ENCODE peak calls at places on chromosomes 6 and 20, in eight cellular contexts. T, A, I, K, W, H, X and P are unnamed samples.

GRCh38 chr6:55255061-55255571 is 72.2 kb upstream of the GFRAL start:
- DNase-seq in A (no peak), X (no peak), K (no peak), T (no peak), I (no peak), H (no peak), W (no peak), P (no peak)

GRCh38 chr20:36214684-36215256 is 21.5 kb upstream of the AAR2 start:
- DNase-seq in I (peak), H (peak), X (peak), A (peak), K (peak), T (peak), W (peak), P (peak)

GRCh38 chr6:16494781-16495180 is 256.4 kb downstream of the GMPR start:
- DNase-seq in A (no peak), W (no peak), I (peak), H (no peak), K (peak), T (no peak), X (no peak), P (peak)

GRCh38 chr6:83514877-83515466 is 2.6 kb downstream of the PRSS35 start:
- DNase-seq in T (peak), X (peak), W (peak), A (peak), K (peak), H (peak), I (peak), P (peak)

GRCh38 chr6:137659871-137660270 is 165.7 kb upstream of the OLIG3 start:
- DNase-seq in H (no peak), X (no peak), T (no peak), I (no peak), K (no peak), A (no peak), W (no peak), P (no peak)

GRCh38 chr6:91704531-91704930 is 1117.7 kb upstream of the MAP3K7 start:
- DNase-seq in X (no peak), T (no peak), W (peak), A (no peak), H (no peak), K (peak), I (peak), P (no peak)

GRCh38 chr20:38127011-38127621 is 38.0 kb downstream of the TGM2 start:
- DNase-seq in H (no peak), K (peak), T (no peak), I (peak), X (no peak), A (peak), W (peak), P (no peak)

GRCh38 chr6:1949533-1949932 is 295.9 kb downstream of the GMDS start:
- DNase-seq in W (peak), A (no peak), X (no peak), H (no peak), K (peak), I (peak), T (no peak), P (no peak)

GRCh38 chr6:84912472-84913143 is 148.2 kb upstream of the TBX18 start:
- DNase-seq in W (no peak), H (no peak), T (no peak), X (no peak), K (no peak), I (no peak), A (no peak), P (no peak)

GRCh38 chr6:78465042-78465634 is 402.2 kb upstream of the IRAK1BP1 start:
- DNase-seq in K (no peak), I (no peak), T (no peak), H (no peak), A (no peak), X (no peak), W (no peak), P (no peak)

GRCh38 chr6:84671188-84671587 is 93.2 kb downstream of the TBX18 start:
- DNase-seq in H (peak), A (no peak), W (no peak), X (no peak), K (no peak), I (peak), T (no peak), P (no peak)

GRCh38 chr20:14729390-14729789 is 392.0 kb upstream of the FLRT3 start:
- DNase-seq in T (no peak), H (no peak), A (no peak), I (no peak), X (no peak), W (no peak), K (no peak), P (no peak)

GRCh38 chr6:99189823-99190721 is 159.4 kb downstream of the FAXC start:
- DNase-seq in I (no peak), T (peak), H (no peak), K (no peak), A (no peak), X (no peak), W (no peak), P (no peak)

GRCh38 chr20:11921326-11921725 is 3.6 kb downstream of the BTBD3 start:
- DNase-seq in X (no peak), W (peak), T (no peak), A (no peak), I (no peak), H (no peak), K (no peak), P (no peak)

GRCh38 chr20:41540916-41541315 is 77.3 kb downstream of the CHD6 start:
- DNase-seq in W (no peak), H (no peak), A (no peak), I (no peak), T (no peak), K (no peak), X (no peak), P (no peak)

GRCh38 chr20:23048283-23049200 is 930 bp downstream of the THBD start:
- DNase-seq in I (peak), T (no peak), A (peak), X (no peak), K (peak), H (peak), W (peak), P (peak)

GRCh38 chr20:23049201-23049932 is at the start of gene THBD:
- DNase-seq in I (peak), A (peak), W (peak), X (no peak), K (peak), H (peak), T (no peak), P (peak)

GRCh38 chr20:23047001-23047737 is 2.3 kb downstream of the THBD start:
- DNase-seq in X (no peak), A (no peak), K (no peak), W (no peak), I (peak), H (no peak), T (no peak), P (no peak)

GRCh38 chr20:23046431-23046830 is 3.0 kb downstream of the THBD start:
- DNase-seq in X (no peak), W (no peak), H (no peak), I (peak), K (no peak), A (no peak), T (no peak), P (no peak)

DNA sequence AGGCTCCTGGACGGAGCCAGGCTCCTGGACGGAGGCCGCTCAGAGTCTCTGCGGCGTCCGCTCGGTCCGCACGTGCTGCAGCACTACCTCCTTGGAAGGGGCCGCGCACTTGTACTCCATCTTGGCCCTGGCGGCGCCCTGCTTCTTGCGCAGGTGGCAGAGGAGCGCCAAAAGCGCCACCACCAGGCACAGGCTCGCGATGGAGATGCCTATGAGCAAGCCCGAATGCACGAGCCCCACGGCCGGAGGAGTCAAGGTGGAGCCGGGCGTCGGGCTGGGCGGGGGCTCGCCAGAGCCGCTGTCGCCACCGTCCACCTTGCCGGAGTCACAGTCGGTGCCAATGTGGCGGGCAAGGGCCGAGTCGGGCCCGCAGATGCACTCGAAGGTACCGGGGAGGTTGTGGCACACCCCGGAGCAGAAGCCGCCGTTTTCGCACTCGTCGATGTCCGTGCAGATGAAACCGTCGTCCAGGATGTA is 1.7 kb downstream of the THBD start:
- DNase-seq in K (no peak), A (no peak), T (no peak), I (no peak), H (peak), X (no peak), W (no peak), P (peak)
- H3K4me2 ChIP-seq in K (no peak), A (peak), T (no peak), I (peak), H (peak), X (no peak), W (peak), P (peak)

DNA sequence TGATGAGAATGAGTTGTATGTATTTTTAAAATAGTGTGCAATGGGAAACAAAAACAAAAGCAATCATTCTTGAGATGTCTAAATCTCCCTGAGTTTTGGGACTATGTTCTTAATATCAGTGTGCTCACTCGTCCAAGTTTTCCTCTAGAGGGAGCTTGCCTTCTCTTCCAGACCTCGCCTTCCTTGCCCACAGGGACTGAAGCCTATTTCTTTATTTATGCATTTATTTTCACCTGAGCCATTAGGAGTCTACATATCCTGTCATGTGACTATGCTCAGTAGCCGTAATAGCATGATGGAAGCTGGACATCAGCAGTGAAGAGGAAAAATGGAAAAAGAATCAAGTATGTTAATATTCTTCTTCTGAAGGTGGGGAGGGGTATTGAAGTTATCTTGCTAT is 131.2 kb downstream of the SH3BGRL2 start:
- DNase-seq in W (peak), T (no peak), K (no peak), A (no peak), X (no peak), I (peak), H (peak), P (peak)
- H3K4me2 ChIP-seq in W (no peak), T (no peak), K (no peak), A (no peak), X (no peak), I (no peak), H (no peak), P (no peak)

DNA sequence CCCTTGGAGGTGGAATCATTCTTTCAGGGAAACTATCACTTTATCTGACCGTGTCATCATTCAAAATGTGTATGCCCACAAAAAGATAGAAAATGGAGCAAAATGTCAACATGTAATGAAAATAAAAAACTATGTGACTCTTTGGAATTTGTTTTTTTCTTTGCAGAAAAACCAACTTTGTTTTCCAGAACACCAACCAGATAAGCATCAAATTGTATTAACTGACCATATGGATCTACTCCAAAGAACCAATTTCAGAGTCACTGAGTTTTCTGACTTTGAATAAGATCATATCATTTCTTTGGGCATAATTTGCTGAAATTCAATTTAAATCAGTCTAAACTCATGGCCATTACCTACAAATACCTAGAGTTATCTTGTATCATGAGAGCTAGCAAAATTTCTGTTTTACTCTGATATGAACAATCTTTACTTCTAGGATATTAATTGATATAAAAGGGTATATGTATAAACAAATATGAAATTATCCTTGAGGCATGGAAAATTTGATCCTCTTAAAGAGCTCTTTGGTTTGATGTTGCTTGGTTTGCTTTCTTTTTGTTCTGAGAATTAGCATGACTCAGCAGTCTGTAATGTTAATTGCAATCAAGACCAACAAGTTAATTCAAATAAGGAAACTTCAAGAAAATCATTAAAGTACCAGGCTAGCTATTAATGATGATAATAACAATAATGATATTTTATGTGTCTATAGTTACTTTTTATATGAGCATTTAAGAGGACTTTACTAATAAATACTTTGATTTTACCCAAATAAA is 444.4 kb upstream of the MARCKS start:
- DNase-seq in W (peak), A (no peak), I (peak), H (no peak), X (no peak), K (no peak), T (no peak), P (no peak)
- H3K4me2 ChIP-seq in W (no peak), A (no peak), I (no peak), H (no peak), X (no peak), K (no peak), T (no peak), P (no peak)

GRCh38 chr6:111662192-111662793 is 56.6 kb upstream of the TRAF3IP2 start:
- DNase-seq in X (no peak), K (no peak), H (no peak), T (no peak), A (no peak), I (peak), W (no peak), P (peak)
- H3K4me2 ChIP-seq in X (no peak), K (no peak), H (peak), T (no peak), A (no peak), I (peak), W (no peak), P (peak)

GRCh38 chr20:23636182-23636907 is 1.4 kb downstream of the CST3 start:
- DNase-seq in T (no peak), K (no peak), A (no peak), I (no peak), H (no peak), W (no peak), X (no peak), P (no peak)
- H3K4me2 ChIP-seq in T (peak), K (peak), A (peak), I (peak), H (peak), W (peak), X (no peak), P (peak)